ENCODE peak calls at places on chromosomes 16 and 17, in four cellular contexts. One of them, this sample, is unnamed.

GRCh38 chr17:66403846-66404597 is 101.6 kb downstream of the PRKCA start:
- DNase-seq in GM12878: no peak
- DNase-seq in K562: no peak
- DNase-seq in HepG2: no peak
- DNase-seq in this sample: no peak

GRCh38 chr17:42058018-42058417 is 7.6 kb upstream of the C17orf113 start:
- DNase-seq in K562: no peak
- DNase-seq in HepG2: no peak
- DNase-seq in GM12878: no peak
- DNase-seq in this sample: no peak

GRCh38 chr17:21573961-21574610 is 118.2 kb upstream of the KCNJ18 start:
- DNase-seq in K562: no peak
- DNase-seq in GM12878: no peak
- DNase-seq in HepG2: no peak
- DNase-seq in this sample: peak; percentile 81

GRCh38 chr16:54897930-54898329 is 32.7 kb upstream of the IRX5 start:
- DNase-seq in GM12878: no peak
- DNase-seq in HepG2: no peak
- DNase-seq in K562: no peak
- DNase-seq in this sample: no peak

GRCh38 chr17:12522336-12522735 is 143.4 kb upstream of the MYOCD start:
- DNase-seq in K562: no peak
- DNase-seq in GM12878: no peak
- DNase-seq in HepG2: no peak
- DNase-seq in this sample: no peak

GRCh38 chr16:28974007-28974436 is 556 bp upstream of the SPNS1 start:
- DNase-seq in HepG2: peak; percentile 70
- DNase-seq in K562: peak; percentile 54
- DNase-seq in GM12878: no peak
- DNase-seq in this sample: peak; percentile 78

GRCh38 chr17:76722279-76722678 is 4.1 kb downstream of the JMJD6 start:
- DNase-seq in GM12878: no peak
- DNase-seq in K562: no peak
- DNase-seq in HepG2: no peak
- DNase-seq in this sample: no peak

GRCh38 chr17:60524463-60525346 is 1.3 kb downstream of the APPBP2 start:
- DNase-seq in K562: no peak
- DNase-seq in GM12878: no peak
- DNase-seq in HepG2: no peak
- DNase-seq in this sample: peak; percentile 25

GRCh38 chr17:40068917-40069750 is 6.4 kb downstream of the THRA start:
- DNase-seq in K562: peak; percentile 64
- DNase-seq in GM12878: peak; percentile 35
- DNase-seq in HepG2: no peak
- DNase-seq in this sample: peak; percentile 76

GRCh38 chr17:21296097-21297025 is 11.8 kb downstream of the MAP2K3 start:
- DNase-seq in GM12878: no peak
- DNase-seq in K562: peak; percentile 77
- DNase-seq in HepG2: no peak
- DNase-seq in this sample: peak; percentile 31

GRCh38 chr17:6496636-6497441 is 52.6 kb downstream of the PIMREG start:
- DNase-seq in HepG2: no peak
- DNase-seq in K562: no peak
- DNase-seq in GM12878: no peak
- DNase-seq in this sample: no peak

GRCh38 chr17:62712011-62712615 is 84.6 kb downstream of the MRC2 start:
- DNase-seq in HepG2: no peak
- DNase-seq in GM12878: no peak
- DNase-seq in K562: no peak
- DNase-seq in this sample: no peak

GRCh38 chr17:45427181-45427835 is 5.4 kb downstream of the ARHGAP27 start:
- DNase-seq in K562: no peak
- DNase-seq in HepG2: no peak
- DNase-seq in GM12878: no peak
- DNase-seq in this sample: peak; percentile 23

GRCh38 chr16:23702951-23703350 is 10.1 kb downstream of the ERN2 start:
- DNase-seq in HepG2: no peak
- DNase-seq in K562: no peak
- DNase-seq in GM12878: no peak
- DNase-seq in this sample: no peak

GRCh38 chr17:14922421-14922820 is 342.7 kb downstream of the PMP22 start:
- DNase-seq in HepG2: no peak
- DNase-seq in GM12878: no peak
- DNase-seq in K562: no peak
- DNase-seq in this sample: no peak

GRCh38 chr16:70723740-70724145 is 37.9 kb upstream of the MTSS2 start:
- DNase-seq in K562: no peak
- DNase-seq in GM12878: no peak
- DNase-seq in HepG2: no peak
- DNase-seq in this sample: no peak

GRCh38 chr16:70717817-70718216 is 32.0 kb upstream of the MTSS2 start:
- DNase-seq in K562: no peak
- DNase-seq in GM12878: no peak
- DNase-seq in HepG2: no peak
- DNase-seq in this sample: no peak

GRCh38 chr16:70721202-70721963 is 35.5 kb upstream of the MTSS2 start:
- DNase-seq in HepG2: no peak
- DNase-seq in GM12878: no peak
- DNase-seq in K562: no peak
- DNase-seq in this sample: no peak

GRCh38 chr16:70717065-70717464 is 31.2 kb upstream of the MTSS2 start:
- DNase-seq in GM12878: no peak
- DNase-seq in HepG2: no peak
- DNase-seq in K562: no peak
- DNase-seq in this sample: no peak

GRCh38 chr16:70720431-70721201 is 34.8 kb upstream of the MTSS2 start:
- DNase-seq in K562: no peak
- DNase-seq in HepG2: no peak
- DNase-seq in GM12878: no peak
- DNase-seq in this sample: no peak
- TF ChIP-seq GABPA in K562: no peak
- TF ChIP-seq GABPA in HepG2: no peak
- TF ChIP-seq GABPA in GM12878: no peak
- TF ChIP-seq GABPA in this sample: no peak

GRCh38 chr17:19796457-19796856 is 48.4 kb upstream of the ALDH3A1 start:
- DNase-seq in GM12878: no peak
- DNase-seq in K562: no peak
- DNase-seq in HepG2: no peak
- DNase-seq in this sample: no peak

GRCh38 chr17:19787733-19788357 is 39.7 kb upstream of the ALDH3A1 start:
- DNase-seq in HepG2: no peak
- DNase-seq in GM12878: no peak
- DNase-seq in K562: no peak
- DNase-seq in this sample: no peak

GRCh38 chr17:19791918-19792317 is 43.8 kb upstream of the ALDH3A1 start:
- DNase-seq in GM12878: no peak
- DNase-seq in HepG2: no peak
- DNase-seq in K562: no peak
- DNase-seq in this sample: no peak
- TF ChIP-seq ZBTB33 in GM12878: no peak
- TF ChIP-seq ZBTB33 in HepG2: no peak
- TF ChIP-seq ZBTB33 in K562: no peak
- TF ChIP-seq ZBTB33 in this sample: no peak

GRCh38 chr17:74432484-74433391 is 850 bp downstream of the GPRC5C start:
- DNase-seq in HepG2: no peak
- DNase-seq in GM12878: no peak
- DNase-seq in K562: no peak
- DNase-seq in this sample: no peak

GRCh38 chr17:74431568-74432483 is at the start of gene GPRC5C:
- DNase-seq in GM12878: no peak
- DNase-seq in K562: peak; percentile 58
- DNase-seq in HepG2: peak; percentile 95
- DNase-seq in this sample: peak; percentile 84

GRCh38 chr17:74430385-74430705 is 1.5 kb upstream of the GPRC5C start:
- DNase-seq in GM12878: no peak
- DNase-seq in HepG2: no peak
- DNase-seq in K562: no peak
- DNase-seq in this sample: no peak

GRCh38 chr17:74429604-74430384 is 2.1 kb upstream of the GPRC5C start:
- DNase-seq in HepG2: peak; percentile 80
- DNase-seq in GM12878: no peak
- DNase-seq in K562: no peak
- DNase-seq in this sample: no peak

DNA sequence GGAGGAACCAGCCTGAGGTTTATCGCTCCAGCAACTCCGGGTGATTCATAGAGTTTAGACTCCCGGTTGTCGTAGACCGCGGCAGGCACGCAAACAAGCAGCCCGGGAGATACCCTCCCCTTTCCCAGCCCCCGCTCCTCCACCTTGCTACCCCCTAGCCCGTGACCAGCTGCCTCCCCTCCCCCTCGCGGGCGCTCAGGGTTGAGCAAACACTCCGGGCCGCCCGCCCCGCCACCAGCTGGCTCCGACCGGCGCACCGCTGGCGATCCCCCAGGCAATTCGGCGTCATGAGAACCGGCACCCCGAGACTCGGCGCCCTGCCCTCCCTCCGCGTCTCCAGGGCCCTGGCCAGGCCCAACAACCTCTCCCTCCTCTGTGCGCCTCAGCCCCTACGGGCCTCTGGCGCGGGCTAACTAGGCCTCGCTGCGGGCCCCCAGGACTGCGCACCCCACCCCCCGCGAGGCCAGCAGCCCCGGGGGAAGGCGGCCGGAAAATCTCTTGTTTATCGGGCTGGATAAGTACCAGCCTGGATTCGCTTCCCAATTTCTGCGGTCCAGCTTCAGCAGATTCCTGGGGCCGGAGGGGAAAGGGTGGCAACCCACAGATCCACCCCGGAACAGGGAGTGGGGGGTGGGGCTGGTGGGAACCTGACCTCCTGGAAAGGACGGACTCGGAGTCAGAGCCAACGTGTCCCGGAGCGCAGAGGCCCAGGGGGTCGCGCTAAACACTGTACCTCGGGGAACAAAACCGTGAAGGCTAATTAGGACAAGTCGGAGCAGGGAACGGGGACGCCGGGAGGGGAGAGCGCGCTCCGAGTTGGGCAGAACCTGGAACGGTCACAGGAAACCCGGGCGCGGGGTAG is 951 bp upstream of the GPRC5C start:
- DNase-seq in K562: peak; percentile 71
- DNase-seq in HepG2: peak; percentile 95
- DNase-seq in GM12878: peak; percentile 26
- DNase-seq in this sample: peak; percentile 72
- TF ChIP-seq REST in K562: no peak
- TF ChIP-seq REST in HepG2: no peak
- TF ChIP-seq REST in GM12878: no peak
- TF ChIP-seq REST in this sample: no peak

GRCh38 chr16:69286941-69287713 is 24.0 kb upstream of the VPS4A start:
- DNase-seq in HepG2: peak; percentile 62
- DNase-seq in GM12878: peak; percentile 5
- DNase-seq in K562: peak; percentile 30
- DNase-seq in this sample: peak; percentile 39
- TF ChIP-seq GABPA in HepG2: no peak
- TF ChIP-seq GABPA in GM12878: no peak
- TF ChIP-seq GABPA in K562: no peak
- TF ChIP-seq GABPA in this sample: no peak

DNA sequence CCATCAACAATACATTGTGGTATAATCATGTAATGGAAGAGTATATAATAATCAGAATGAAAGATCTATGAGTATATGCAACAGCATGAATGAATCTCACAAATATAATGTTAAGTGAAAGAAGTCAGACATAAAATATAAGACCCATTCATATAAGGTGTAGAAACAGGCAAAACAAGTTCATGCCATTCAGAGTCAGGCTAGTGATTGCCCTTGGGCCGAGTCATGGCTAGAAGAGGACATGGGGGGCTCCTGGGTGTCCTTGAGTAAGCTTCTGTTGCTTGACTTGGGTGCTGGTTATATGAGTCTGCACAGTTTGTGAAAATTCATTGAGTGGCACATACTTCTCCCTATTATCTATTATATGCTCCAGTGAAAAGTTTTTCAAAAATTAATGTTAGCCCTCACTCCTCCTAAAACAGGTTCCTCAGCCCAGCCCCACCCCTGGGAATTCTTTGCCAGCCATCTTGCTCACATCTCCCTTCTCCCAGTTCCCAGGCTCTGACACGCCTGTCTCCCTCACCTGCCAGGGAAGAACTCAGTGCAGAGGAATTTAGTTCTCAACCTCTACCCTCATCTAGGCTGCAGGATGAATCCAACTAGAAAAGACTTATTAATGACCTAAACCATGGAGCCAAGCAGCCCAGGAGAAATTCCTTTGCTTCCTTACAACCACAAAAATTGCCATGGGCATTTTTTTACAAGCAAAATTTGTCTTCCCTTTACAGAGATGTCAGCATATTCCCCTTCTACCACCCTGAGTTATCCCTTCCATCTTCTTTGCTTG is 52.4 kb upstream of the NFAT5 start:
- DNase-seq in GM12878: no peak
- DNase-seq in K562: no peak
- DNase-seq in HepG2: no peak
- DNase-seq in this sample: no peak
- TF ChIP-seq ZBTB33 in GM12878: no peak
- TF ChIP-seq ZBTB33 in K562: no peak
- TF ChIP-seq ZBTB33 in HepG2: no peak
- TF ChIP-seq ZBTB33 in this sample: no peak

DNA sequence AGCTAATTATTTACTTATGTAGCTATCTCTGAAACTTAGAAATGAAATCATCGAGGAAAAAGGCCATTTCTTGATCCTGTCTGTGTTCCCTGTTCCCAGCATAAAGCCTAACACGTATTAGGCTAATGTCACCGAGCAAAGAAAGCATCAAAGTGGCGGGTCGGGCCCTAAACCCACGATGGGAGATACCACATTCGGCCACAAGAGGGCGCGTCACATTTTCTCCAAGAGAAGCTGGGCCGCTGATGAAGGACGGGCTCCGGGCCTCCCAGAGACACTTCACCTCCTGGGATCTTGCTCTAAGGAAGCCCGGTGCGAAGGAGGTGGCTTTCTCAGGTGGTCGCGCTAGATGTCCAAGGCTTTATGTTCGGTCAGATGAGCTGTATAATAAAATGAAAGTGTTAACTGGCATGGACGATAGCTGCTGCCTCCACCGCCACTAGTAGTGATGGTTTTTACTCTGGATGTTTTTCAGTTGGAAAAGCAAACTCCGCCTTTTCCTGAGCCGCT is 853 bp upstream of the PDK2 start:
- DNase-seq in K562: peak; percentile 84
- DNase-seq in HepG2: peak; percentile 81
- DNase-seq in GM12878: peak; percentile 41
- DNase-seq in this sample: peak; percentile 91
- TF ChIP-seq REST in K562: no peak
- TF ChIP-seq REST in HepG2: no peak
- TF ChIP-seq REST in GM12878: no peak
- TF ChIP-seq REST in this sample: peak; percentile 51

GRCh38 chr16:21523411-21524067 is 75.8 kb upstream of the METTL9 start:
- DNase-seq in HepG2: peak; percentile 80
- DNase-seq in GM12878: no peak
- DNase-seq in K562: no peak
- DNase-seq in this sample: no peak

GRCh38 chr16:21524068-21524751 is 75.2 kb upstream of the METTL9 start:
- DNase-seq in HepG2: peak; percentile 71
- DNase-seq in K562: no peak
- DNase-seq in GM12878: no peak
- DNase-seq in this sample: no peak

GRCh38 chr16:21526923-21527807 is 72.2 kb upstream of the METTL9 start:
- DNase-seq in K562: peak; percentile 28
- DNase-seq in GM12878: no peak
- DNase-seq in HepG2: peak; percentile 70
- DNase-seq in this sample: peak; percentile 23
- TF ChIP-seq GABPA in K562: no peak
- TF ChIP-seq GABPA in GM12878: no peak
- TF ChIP-seq GABPA in HepG2: no peak
- TF ChIP-seq GABPA in this sample: no peak

This sample was measured in SK-N-SH.